ENCODE peak calls at places on chromosomes 4 and X, in six cellular contexts. One of them, this sample, is unnamed.

GRCh38 chr4:7234355-7235029 is 42.2 kb downstream of the SORCS2 start:
- DNase-seq in naive thymus-derived CD8-positive, alpha-beta T cell: no peak
- DNase-seq in AG20443: no peak
- DNase-seq in memory B cell: no peak
- DNase-seq in fibroblast of mammary gland: no peak
- DNase-seq in effector CD8-positive, alpha-beta T cell: no peak
- DNase-seq in this sample: no peak

GRCh38 chr4:130183096-130183495 is 1087.1 kb downstream of the C4orf33 start:
- DNase-seq in naive thymus-derived CD8-positive, alpha-beta T cell: no peak
- DNase-seq in AG20443: no peak
- DNase-seq in memory B cell: no peak
- DNase-seq in fibroblast of mammary gland: peak; percentile 4
- DNase-seq in effector CD8-positive, alpha-beta T cell: no peak
- DNase-seq in this sample: no peak

GRCh38 chr4:26568446-26568994 is 15.4 kb upstream of the TBC1D19 start:
- DNase-seq in naive thymus-derived CD8-positive, alpha-beta T cell: no peak
- DNase-seq in AG20443: peak; percentile 55
- DNase-seq in memory B cell: no peak
- DNase-seq in fibroblast of mammary gland: peak; percentile 91
- DNase-seq in effector CD8-positive, alpha-beta T cell: no peak
- DNase-seq in this sample: no peak

GRCh38 chr4:80206541-80207171 is 9.4 kb downstream of the PRDM8 start:
- DNase-seq in naive thymus-derived CD8-positive, alpha-beta T cell: no peak
- DNase-seq in AG20443: no peak
- DNase-seq in memory B cell: no peak
- DNase-seq in fibroblast of mammary gland: peak; percentile 49
- DNase-seq in effector CD8-positive, alpha-beta T cell: no peak
- DNase-seq in this sample: no peak

GRCh38 chrX:150897371-150898319 is 823 bp downstream of the CD99L2 start:
- DNase-seq in naive thymus-derived CD8-positive, alpha-beta T cell: peak; percentile 19
- DNase-seq in AG20443: no peak
- DNase-seq in memory B cell: no peak
- DNase-seq in fibroblast of mammary gland: peak; percentile 27
- DNase-seq in effector CD8-positive, alpha-beta T cell: peak; percentile 21
- DNase-seq in this sample: no peak

GRCh38 chr4:37537484-37537883 is 148.7 kb downstream of the RELL1 start:
- DNase-seq in naive thymus-derived CD8-positive, alpha-beta T cell: no peak
- DNase-seq in AG20443: no peak
- DNase-seq in memory B cell: no peak
- DNase-seq in fibroblast of mammary gland: no peak
- DNase-seq in effector CD8-positive, alpha-beta T cell: no peak
- DNase-seq in this sample: no peak

GRCh38 chr4:88138561-88138960 is 19.9 kb downstream of the ABCG2 start:
- DNase-seq in naive thymus-derived CD8-positive, alpha-beta T cell: no peak
- DNase-seq in AG20443: peak; percentile 67
- DNase-seq in memory B cell: no peak
- DNase-seq in fibroblast of mammary gland: peak; percentile 69
- DNase-seq in effector CD8-positive, alpha-beta T cell: no peak
- DNase-seq in this sample: no peak

GRCh38 chrX:1686642-1687041 is 71.8 kb downstream of the ASMT start:
- DNase-seq in naive thymus-derived CD8-positive, alpha-beta T cell: no peak
- DNase-seq in AG20443: no peak
- DNase-seq in memory B cell: no peak
- DNase-seq in fibroblast of mammary gland: no peak
- DNase-seq in effector CD8-positive, alpha-beta T cell: no peak
- DNase-seq in this sample: no peak

GRCh38 chr4:35124116-35124515 is 1120.2 kb downstream of the ARAP2 start:
- DNase-seq in naive thymus-derived CD8-positive, alpha-beta T cell: no peak
- DNase-seq in AG20443: no peak
- DNase-seq in memory B cell: no peak
- DNase-seq in fibroblast of mammary gland: no peak
- DNase-seq in effector CD8-positive, alpha-beta T cell: no peak
- DNase-seq in this sample: no peak

GRCh38 chr4:146638801-146639351 is at the start of gene POU4F2:
- DNase-seq in naive thymus-derived CD8-positive, alpha-beta T cell: no peak
- DNase-seq in AG20443: peak; percentile 62
- DNase-seq in memory B cell: no peak
- DNase-seq in fibroblast of mammary gland: peak; percentile 8
- DNase-seq in effector CD8-positive, alpha-beta T cell: no peak
- DNase-seq in this sample: no peak

GRCh38 chrX:65745992-65746391 is 78.5 kb downstream of the MSN start:
- DNase-seq in naive thymus-derived CD8-positive, alpha-beta T cell: no peak
- DNase-seq in AG20443: no peak
- DNase-seq in memory B cell: no peak
- DNase-seq in fibroblast of mammary gland: no peak
- DNase-seq in effector CD8-positive, alpha-beta T cell: no peak
- DNase-seq in this sample: no peak

GRCh38 chrX:107731831-107732502 is 43.6 kb downstream of the TSC22D3 start:
- DNase-seq in naive thymus-derived CD8-positive, alpha-beta T cell: no peak
- DNase-seq in AG20443: peak; percentile 18
- DNase-seq in memory B cell: no peak
- DNase-seq in fibroblast of mammary gland: peak; percentile 87
- DNase-seq in effector CD8-positive, alpha-beta T cell: no peak
- DNase-seq in this sample: no peak

GRCh38 chr4:159770969-159771368 is 668.1 kb downstream of the RAPGEF2 start:
- DNase-seq in naive thymus-derived CD8-positive, alpha-beta T cell: no peak
- DNase-seq in AG20443: no peak
- DNase-seq in memory B cell: no peak
- DNase-seq in fibroblast of mammary gland: no peak
- DNase-seq in effector CD8-positive, alpha-beta T cell: no peak
- DNase-seq in this sample: no peak

This sample was measured in KG1.